ENCODE peak calls at places on chromosomes 6 and 20, in four cellular contexts. F is IMR-90, K is K562, E is HepG2. J is an unnamed sample.

GRCh38 chr20:63290677-63291472 is 2.1 kb upstream of the COL20A1 start:
- DNase-seq in F (peak), K (peak), E (peak), J (peak)

GRCh38 chr6:19835605-19836004 is 1.6 kb upstream of the ID4 start:
- DNase-seq in F (no peak), K (no peak), E (no peak), J (no peak)

GRCh38 chr6:52304917-52305316 is 20.4 kb upstream of the MCM3 start:
- DNase-seq in F (peak), K (no peak), E (no peak), J (no peak)

GRCh38 chr20:53751394-53752368 is 158.0 kb upstream of the ZNF217 start:
- DNase-seq in F (no peak), K (no peak), E (no peak), J (no peak)

GRCh38 chr20:41436679-41437078 is 70.1 kb upstream of the EMILIN3 start:
- DNase-seq in F (peak), K (no peak), E (no peak), J (no peak)

GRCh38 chr20:54176610-54177009 is 2.8 kb upstream of the CYP24A1 start:
- DNase-seq in F (no peak), K (no peak), E (no peak), J (no peak)

GRCh38 chr20:9323622-9324021 is 190.8 kb upstream of the LAMP5 start:
- DNase-seq in F (no peak), K (no peak), E (peak), J (peak)

GRCh38 chr6:99467509-99468106 is 42.5 kb upstream of the PNISR start:
- DNase-seq in F (peak), K (peak), E (peak), J (peak)

GRCh38 chr6:122645256-122645655 is 35.1 kb downstream of the PKIB start:
- DNase-seq in F (no peak), K (no peak), E (no peak), J (no peak)

GRCh38 chr6:150672792-150673191 is 73.1 kb downstream of the PLEKHG1 start:
- DNase-seq in F (no peak), K (no peak), E (no peak), J (no peak)

GRCh38 chr6:159065091-159065490 is 20.3 kb upstream of the TAGAP start:
- DNase-seq in F (no peak), K (no peak), E (no peak), J (no peak)

GRCh38 chr6:109117346-109118035 is 22.2 kb downstream of the CEP57L1 start:
- DNase-seq in F (no peak), K (no peak), E (peak), J (no peak)

GRCh38 chr20:20440473-20440872 is 72.6 kb downstream of the INSM1 start:
- DNase-seq in F (no peak), K (no peak), E (no peak), J (no peak)

GRCh38 chr6:138527376-138528092 is 28.2 kb upstream of the NHSL1 start:
- DNase-seq in F (no peak), K (no peak), E (no peak), J (no peak)

GRCh38 chr6:25359191-25359861 is 80.2 kb downstream of the CARMIL1 start:
- DNase-seq in F (peak), K (no peak), E (no peak), J (peak)

GRCh38 chr20:57698191-57698866 is 11.5 kb downstream of the PMEPA1 start:
- DNase-seq in F (peak), K (no peak), E (peak), J (peak)

GRCh38 chr6:118187568-118188164 is 280.6 kb downstream of the SLC35F1 start:
- DNase-seq in F (no peak), K (no peak), E (no peak), J (no peak)

GRCh38 chr20:12044969-12045368 is 127.3 kb downstream of the BTBD3 start:
- DNase-seq in F (no peak), K (no peak), E (no peak), J (no peak)

GRCh38 chr20:12053348-12053747 is 135.7 kb downstream of the BTBD3 start:
- DNase-seq in F (peak), K (no peak), E (peak), J (no peak)

GRCh38 chr20:12047838-12048432 is 130.2 kb downstream of the BTBD3 start:
- DNase-seq in F (peak), K (no peak), E (no peak), J (no peak)

GRCh38 chr20:12051206-12052163 is 133.8 kb downstream of the BTBD3 start:
- DNase-seq in F (no peak), K (no peak), E (no peak), J (no peak)

DNA sequence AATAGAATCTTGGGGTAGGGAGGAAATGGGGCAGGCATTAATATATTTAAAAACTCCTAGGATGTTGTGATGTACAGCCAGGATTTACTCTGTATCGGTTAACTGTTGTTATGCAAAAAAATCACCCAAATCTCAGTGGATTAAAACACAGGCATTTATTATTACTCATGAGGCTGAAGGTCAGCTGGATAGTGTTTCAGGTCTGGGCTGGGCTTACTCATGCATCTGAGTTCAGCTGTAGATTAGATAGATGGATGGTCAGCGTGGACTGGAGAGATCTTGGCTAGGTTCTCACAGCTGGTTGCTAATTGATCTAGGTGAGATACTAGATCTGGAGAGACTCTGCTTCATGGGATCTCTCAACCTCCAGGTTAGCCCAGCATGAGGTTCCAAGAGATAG is 131.4 kb downstream of the BTBD3 start:
- DNase-seq in F (peak), K (no peak), E (no peak), J (no peak)
- TF ChIP-seq MAZ in F (no peak), K (no peak), E (no peak), J (no peak)

GRCh38 chr6:6738922-6739717 is 150.6 kb downstream of the LY86 start:
- DNase-seq in F (no peak), K (no peak), E (no peak), J (no peak)

GRCh38 chr6:6738108-6738507 is 149.6 kb downstream of the LY86 start:
- DNase-seq in F (no peak), K (no peak), E (no peak), J (no peak)

GRCh38 chr6:6734463-6735455 is 146.2 kb downstream of the LY86 start:
- DNase-seq in F (no peak), K (no peak), E (no peak), J (no peak)

GRCh38 chr6:6737666-6738065 is 149.1 kb downstream of the LY86 start:
- DNase-seq in F (no peak), K (no peak), E (no peak), J (no peak)

GRCh38 chr6:6736753-6737654 is 148.5 kb downstream of the LY86 start:
- DNase-seq in F (no peak), K (peak), E (no peak), J (no peak)
- TF ChIP-seq CEBPB in F (peak), K (peak), E (no peak), J (no peak)

DNA sequence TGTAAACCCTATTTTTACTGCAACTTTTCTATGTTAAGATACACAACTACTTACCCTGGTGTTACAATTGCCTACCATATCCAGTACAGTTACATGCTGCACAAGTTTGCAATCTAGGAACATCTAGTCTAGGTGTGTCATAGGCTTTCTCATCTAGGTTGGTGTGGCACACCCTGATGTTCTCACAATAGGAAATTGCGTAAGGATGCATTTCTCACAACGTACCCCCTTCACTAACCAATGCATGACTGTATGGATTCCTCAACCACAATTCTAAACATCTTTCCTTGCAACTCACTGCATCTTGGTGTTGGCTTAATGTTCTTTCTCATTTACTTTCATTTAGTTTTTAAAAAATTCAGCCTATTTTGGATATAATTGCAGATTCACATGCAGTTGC is 31.6 kb downstream of the GJA10 start:
- DNase-seq in F (peak), K (no peak), E (no peak), J (no peak)
- TF ChIP-seq MAZ in F (no peak), K (no peak), E (no peak), J (no peak)

GRCh38 chr6:38549180-38549579 is 90.5 kb downstream of the BTBD9 start:
- DNase-seq in F (no peak), K (no peak), E (no peak), J (no peak)

GRCh38 chr6:38552136-38552535 is 87.6 kb downstream of the BTBD9 start:
- DNase-seq in F (no peak), K (no peak), E (no peak), J (no peak)

GRCh38 chr6:38554014-38554413 is 85.7 kb downstream of the BTBD9 start:
- DNase-seq in F (no peak), K (no peak), E (no peak), J (no peak)

GRCh38 chr6:38549795-38550194 is 89.9 kb downstream of the BTBD9 start:
- DNase-seq in F (no peak), K (no peak), E (no peak), J (no peak)

GRCh38 chr6:38554700-38555413 is 84.9 kb downstream of the BTBD9 start:
- DNase-seq in F (peak), K (no peak), E (no peak), J (no peak)
- TF ChIP-seq CEBPB in F (no peak), K (no peak), E (no peak), J (no peak)

DNA sequence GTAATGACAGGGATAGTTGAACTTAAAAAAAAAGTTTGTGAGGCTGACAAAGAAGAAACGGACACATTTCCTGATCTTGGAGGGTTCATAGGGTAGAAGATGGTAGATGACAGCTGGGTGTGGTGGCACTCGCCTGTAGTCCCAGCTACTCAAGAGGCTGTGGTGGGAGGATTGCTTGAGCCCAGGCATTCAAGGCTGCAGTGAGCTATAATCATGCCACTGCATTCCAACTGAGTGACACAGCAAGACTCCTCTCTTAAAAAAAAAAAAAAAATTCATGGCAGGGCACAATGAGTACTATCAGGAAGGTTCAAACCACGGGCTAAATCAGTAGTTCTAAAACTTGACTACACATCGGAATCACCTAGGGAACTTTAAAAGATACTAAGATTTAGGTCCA is 2.0 kb upstream of the MICA start:
- DNase-seq in F (peak), K (no peak), E (peak), J (no peak)
- TF ChIP-seq MAZ in F (no peak), K (no peak), E (no peak), J (no peak)

GRCh38 chr6:6766230-6766905 is 177.8 kb downstream of the LY86 start:
- DNase-seq in F (no peak), K (no peak), E (no peak), J (no peak)

GRCh38 chr6:6760054-6760453 is 171.5 kb downstream of the LY86 start:
- DNase-seq in F (no peak), K (no peak), E (no peak), J (no peak)

GRCh38 chr6:6769466-6769865 is 180.9 kb downstream of the LY86 start:
- DNase-seq in F (no peak), K (no peak), E (no peak), J (no peak)

GRCh38 chr6:6758915-6759654 is 170.6 kb downstream of the LY86 start:
- DNase-seq in F (peak), K (peak), E (peak), J (peak)

DNA sequence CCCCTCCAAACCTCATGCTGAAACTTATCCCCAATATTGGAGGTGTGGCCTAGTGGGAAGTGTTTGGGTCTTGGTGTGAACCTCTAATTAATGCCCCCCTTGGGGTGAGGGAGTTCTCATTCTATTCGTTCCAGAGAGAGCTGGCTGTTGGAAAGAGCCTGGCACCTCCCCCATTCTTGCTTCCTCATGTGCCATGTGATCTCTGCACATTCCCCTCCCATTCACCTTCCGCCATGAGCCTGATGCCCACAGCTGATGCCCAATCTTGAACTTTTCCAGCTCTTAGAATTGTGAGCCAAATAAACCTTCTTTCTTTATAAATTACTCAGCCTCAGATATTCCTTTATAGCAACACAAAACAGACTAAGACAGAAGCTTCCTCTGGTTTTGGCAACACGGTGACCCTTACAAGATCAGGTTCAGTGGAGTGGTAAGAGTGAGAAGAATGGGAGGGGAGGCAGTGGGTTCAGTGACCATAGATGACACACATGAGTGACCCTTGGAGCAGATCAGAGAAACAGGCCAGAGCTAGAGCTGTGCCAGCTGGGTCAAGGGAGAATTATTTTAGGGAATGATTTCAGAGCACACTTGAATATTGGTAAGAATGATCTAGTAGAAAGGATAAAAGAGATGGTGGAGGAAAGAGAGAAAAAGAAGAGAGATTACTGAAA is 176.4 kb downstream of the LY86 start:
- DNase-seq in F (no peak), K (no peak), E (no peak), J (no peak)
- TF ChIP-seq CEBPB in F (no peak), K (no peak), E (no peak), J (no peak)

DNA sequence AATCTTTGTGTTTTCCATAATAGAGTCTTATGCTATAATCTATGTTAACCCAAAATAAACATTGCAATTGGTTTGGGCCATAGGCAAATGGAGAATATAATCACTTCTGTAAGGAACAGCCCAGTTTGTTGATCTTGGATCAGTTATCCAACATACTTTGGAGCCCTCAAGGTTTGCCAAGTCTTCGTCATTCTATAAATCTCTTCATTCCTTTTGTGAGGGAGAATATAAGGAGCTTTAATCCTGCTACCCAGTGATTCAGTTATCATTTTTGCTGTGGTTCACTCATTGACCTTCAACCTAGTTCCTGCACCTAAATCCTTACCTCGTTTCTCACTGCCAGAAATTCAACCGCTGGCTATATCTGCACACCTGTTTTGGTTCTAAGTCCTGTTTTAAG is 500.3 kb upstream of the PTCHD4 start:
- DNase-seq in F (peak), K (no peak), E (no peak), J (no peak)
- TF ChIP-seq MAZ in F (no peak), K (no peak), E (no peak), J (no peak)

DNA sequence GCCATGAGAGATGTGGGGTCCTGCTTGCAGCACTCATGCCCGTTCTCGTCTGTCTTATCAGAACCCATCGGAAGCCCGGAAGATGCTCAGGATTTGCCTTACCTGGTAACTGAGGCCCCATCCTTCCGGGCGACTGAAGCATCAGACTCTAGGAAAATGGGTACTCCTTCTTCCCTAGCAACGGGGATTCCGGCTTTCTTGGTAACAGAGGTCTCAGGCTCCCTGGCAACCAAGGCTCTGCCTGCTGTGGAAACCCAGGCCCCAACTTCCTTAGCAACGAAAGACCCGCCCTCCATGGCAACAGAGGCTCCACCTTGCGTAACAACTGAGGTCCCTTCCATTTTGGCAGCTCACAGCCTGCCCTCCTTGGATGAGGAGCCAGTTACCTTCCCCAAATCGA is 8.3 kb downstream of the PI16 start:
- DNase-seq in F (peak), K (no peak), E (no peak), J (peak)
- TF ChIP-seq CEBPB in F (peak), K (peak), E (peak), J (no peak)

J was measured in A549.